ENCODE peak calls at places on chromosomes 6 and 20, in nine cellular contexts. One of them, this sample, is unnamed.

GRCh38 chr20:40251284-40251932 is 437.6 kb downstream of the MAFB start:
- DNase-seq in PC-9: no peak
- DNase-seq in body of pancreas: peak
- DNase-seq in psoas muscle: no peak
- DNase-seq in tibial artery: no peak
- DNase-seq in osteoblast: peak
- DNase-seq in neural progenitor cell: peak
- DNase-seq in BJ: no peak
- DNase-seq in AG04450: no peak
- DNase-seq in this sample: peak

GRCh38 chr6:56521988-56522387 is 120.7 kb downstream of the DST start:
- DNase-seq in tibial artery: no peak
- DNase-seq in neural progenitor cell: peak
- DNase-seq in BJ: no peak
- DNase-seq in body of pancreas: no peak
- DNase-seq in psoas muscle: no peak
- DNase-seq in AG04450: no peak
- DNase-seq in PC-9: no peak
- DNase-seq in osteoblast: no peak
- DNase-seq in this sample: no peak

GRCh38 chr6:5786321-5787053 is 220.2 kb downstream of the NRN1 start:
- DNase-seq in neural progenitor cell: no peak
- DNase-seq in osteoblast: no peak
- DNase-seq in body of pancreas: no peak
- DNase-seq in AG04450: no peak
- DNase-seq in PC-9: no peak
- DNase-seq in psoas muscle: no peak
- DNase-seq in tibial artery: no peak
- DNase-seq in BJ: no peak
- DNase-seq in this sample: no peak

GRCh38 chr6:93057584-93057983 is 361.8 kb downstream of the EPHA7 start:
- DNase-seq in osteoblast: no peak
- DNase-seq in psoas muscle: no peak
- DNase-seq in PC-9: no peak
- DNase-seq in BJ: no peak
- DNase-seq in neural progenitor cell: no peak
- DNase-seq in body of pancreas: no peak
- DNase-seq in tibial artery: no peak
- DNase-seq in AG04450: no peak
- DNase-seq in this sample: no peak

GRCh38 chr20:38870733-38871559 is 55.3 kb upstream of the FAM83D start:
- DNase-seq in AG04450: no peak
- DNase-seq in body of pancreas: no peak
- DNase-seq in osteoblast: no peak
- DNase-seq in psoas muscle: no peak
- DNase-seq in neural progenitor cell: no peak
- DNase-seq in BJ: no peak
- DNase-seq in PC-9: peak
- DNase-seq in tibial artery: peak
- DNase-seq in this sample: peak

GRCh38 chr6:122681715-122682114 is 71.5 kb downstream of the PKIB start:
- DNase-seq in BJ: no peak
- DNase-seq in neural progenitor cell: no peak
- DNase-seq in AG04450: no peak
- DNase-seq in osteoblast: no peak
- DNase-seq in tibial artery: no peak
- DNase-seq in body of pancreas: no peak
- DNase-seq in psoas muscle: no peak
- DNase-seq in PC-9: no peak
- DNase-seq in this sample: no peak

GRCh38 chr6:73655341-73655917 is 1.6 kb upstream of the SLC17A5 start:
- DNase-seq in psoas muscle: no peak
- DNase-seq in neural progenitor cell: no peak
- DNase-seq in BJ: no peak
- DNase-seq in tibial artery: no peak
- DNase-seq in AG04450: no peak
- DNase-seq in body of pancreas: no peak
- DNase-seq in PC-9: no peak
- DNase-seq in osteoblast: peak
- DNase-seq in this sample: no peak

GRCh38 chr20:12570371-12570770 is 438.4 kb upstream of the SPTLC3 start:
- DNase-seq in osteoblast: peak
- DNase-seq in BJ: no peak
- DNase-seq in neural progenitor cell: peak
- DNase-seq in psoas muscle: no peak
- DNase-seq in AG04450: no peak
- DNase-seq in body of pancreas: peak
- DNase-seq in tibial artery: no peak
- DNase-seq in PC-9: no peak
- DNase-seq in this sample: no peak

DNA sequence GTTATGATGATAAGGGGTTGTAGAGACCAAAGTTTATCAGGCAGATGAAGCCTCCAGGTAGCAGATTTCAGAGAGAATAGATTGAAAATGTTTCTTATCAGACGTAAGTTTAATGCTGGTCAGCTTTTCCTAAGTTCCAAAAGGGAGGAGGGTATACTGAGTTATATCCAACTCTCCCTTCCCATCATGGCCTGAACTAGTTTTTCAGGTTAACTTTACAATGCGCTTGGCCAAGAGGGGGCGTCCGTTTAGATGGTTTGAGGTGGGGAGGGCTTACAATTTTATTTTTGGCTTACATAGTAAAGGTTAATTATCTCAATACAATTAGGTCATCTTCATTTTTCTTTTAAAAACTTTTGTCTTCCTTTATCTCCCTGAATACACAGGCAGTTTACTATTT is 19.4 kb upstream of the IL22RA2 start:
- DNase-seq in tibial artery: no peak
- DNase-seq in BJ: no peak
- DNase-seq in neural progenitor cell: no peak
- DNase-seq in PC-9: no peak
- DNase-seq in body of pancreas: no peak
- DNase-seq in psoas muscle: no peak
- DNase-seq in AG04450: no peak
- DNase-seq in osteoblast: no peak
- DNase-seq in this sample: no peak
- TF ChIP-seq CTCF in tibial artery: no peak
- TF ChIP-seq CTCF in BJ: no peak
- TF ChIP-seq CTCF in neural progenitor cell: no peak
- TF ChIP-seq CTCF in PC-9: no peak
- TF ChIP-seq CTCF in body of pancreas: no peak
- TF ChIP-seq CTCF in psoas muscle: no peak
- TF ChIP-seq CTCF in AG04450: no peak
- TF ChIP-seq CTCF in osteoblast: no peak
- TF ChIP-seq CTCF in this sample: no peak

GRCh38 chr6:36874016-36874442 is 574 bp downstream of the PPIL1 start:
- DNase-seq in neural progenitor cell: no peak
- DNase-seq in AG04450: no peak
- DNase-seq in body of pancreas: peak
- DNase-seq in tibial artery: no peak
- DNase-seq in BJ: no peak
- DNase-seq in psoas muscle: peak
- DNase-seq in PC-9: no peak
- DNase-seq in osteoblast: no peak
- DNase-seq in this sample: peak
- TF ChIP-seq CTCF in neural progenitor cell: no peak
- TF ChIP-seq CTCF in AG04450: no peak
- TF ChIP-seq CTCF in body of pancreas: no peak
- TF ChIP-seq CTCF in tibial artery: no peak
- TF ChIP-seq CTCF in BJ: no peak
- TF ChIP-seq CTCF in psoas muscle: no peak
- TF ChIP-seq CTCF in PC-9: no peak
- TF ChIP-seq CTCF in osteoblast: no peak
- TF ChIP-seq CTCF in this sample: no peak

GRCh38 chr20:33710681-33711445 is 9.2 kb downstream of the PXMP4 start:
- DNase-seq in tibial artery: no peak
- DNase-seq in body of pancreas: no peak
- DNase-seq in psoas muscle: no peak
- DNase-seq in PC-9: no peak
- DNase-seq in AG04450: no peak
- DNase-seq in BJ: no peak
- DNase-seq in osteoblast: peak
- DNase-seq in neural progenitor cell: no peak
- DNase-seq in this sample: no peak

GRCh38 chr20:33709398-33709797 is 10.7 kb downstream of the PXMP4 start:
- DNase-seq in PC-9: no peak
- DNase-seq in AG04450: no peak
- DNase-seq in body of pancreas: no peak
- DNase-seq in psoas muscle: no peak
- DNase-seq in neural progenitor cell: no peak
- DNase-seq in osteoblast: peak
- DNase-seq in tibial artery: no peak
- DNase-seq in BJ: no peak
- DNase-seq in this sample: peak

GRCh38 chr20:33704197-33704924 is 15.7 kb downstream of the PXMP4 start:
- DNase-seq in neural progenitor cell: no peak
- DNase-seq in body of pancreas: no peak
- DNase-seq in osteoblast: peak
- DNase-seq in BJ: no peak
- DNase-seq in PC-9: no peak
- DNase-seq in psoas muscle: no peak
- DNase-seq in AG04450: no peak
- DNase-seq in tibial artery: no peak
- DNase-seq in this sample: peak

GRCh38 chr20:33709905-33710541 is 10.1 kb downstream of the PXMP4 start:
- DNase-seq in psoas muscle: no peak
- DNase-seq in osteoblast: no peak
- DNase-seq in neural progenitor cell: no peak
- DNase-seq in tibial artery: no peak
- DNase-seq in BJ: no peak
- DNase-seq in AG04450: no peak
- DNase-seq in PC-9: no peak
- DNase-seq in body of pancreas: no peak
- DNase-seq in this sample: no peak

DNA sequence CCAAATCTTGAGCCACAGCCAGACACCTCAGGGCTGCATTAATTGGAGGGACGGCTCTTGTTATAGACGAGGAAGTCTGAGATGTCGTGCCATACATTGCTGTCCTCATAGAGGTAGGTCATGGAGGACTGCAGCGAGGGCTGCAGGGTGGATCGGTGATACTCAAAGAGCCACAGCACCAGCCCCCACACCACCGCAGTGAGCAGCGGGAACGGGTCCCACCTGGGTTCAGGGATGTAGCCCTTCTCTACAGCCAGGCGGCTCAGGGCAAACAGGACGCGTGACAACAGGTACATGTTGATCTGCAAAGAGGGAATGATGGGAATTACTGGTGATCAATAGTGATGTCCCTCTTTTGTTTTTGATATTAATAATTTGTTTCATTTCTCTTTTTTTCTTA is 12.4 kb downstream of the PXMP4 start:
- DNase-seq in neural progenitor cell: no peak
- DNase-seq in BJ: no peak
- DNase-seq in tibial artery: no peak
- DNase-seq in AG04450: no peak
- DNase-seq in psoas muscle: no peak
- DNase-seq in body of pancreas: no peak
- DNase-seq in PC-9: no peak
- DNase-seq in osteoblast: peak
- DNase-seq in this sample: no peak
- TF ChIP-seq CTCF in neural progenitor cell: no peak
- TF ChIP-seq CTCF in BJ: no peak
- TF ChIP-seq CTCF in tibial artery: no peak
- TF ChIP-seq CTCF in AG04450: no peak
- TF ChIP-seq CTCF in psoas muscle: no peak
- TF ChIP-seq CTCF in body of pancreas: no peak
- TF ChIP-seq CTCF in PC-9: no peak
- TF ChIP-seq CTCF in osteoblast: no peak
- TF ChIP-seq CTCF in this sample: no peak

GRCh38 chr6:119142637-119143036 is 64.2 kb upstream of the FAM184A start:
- DNase-seq in PC-9: no peak
- DNase-seq in AG04450: no peak
- DNase-seq in body of pancreas: no peak
- DNase-seq in osteoblast: no peak
- DNase-seq in neural progenitor cell: no peak
- DNase-seq in tibial artery: no peak
- DNase-seq in BJ: no peak
- DNase-seq in psoas muscle: no peak
- DNase-seq in this sample: no peak

GRCh38 chr6:119147101-119148053 is 68.9 kb upstream of the FAM184A start:
- DNase-seq in PC-9: peak
- DNase-seq in osteoblast: peak
- DNase-seq in AG04450: peak
- DNase-seq in tibial artery: peak
- DNase-seq in BJ: peak
- DNase-seq in neural progenitor cell: no peak
- DNase-seq in body of pancreas: peak
- DNase-seq in psoas muscle: peak
- DNase-seq in this sample: peak

GRCh38 chr6:119148102-119148824 is 69.8 kb upstream of the FAM184A start:
- DNase-seq in osteoblast: peak
- DNase-seq in AG04450: peak
- DNase-seq in tibial artery: no peak
- DNase-seq in BJ: no peak
- DNase-seq in neural progenitor cell: peak
- DNase-seq in body of pancreas: peak
- DNase-seq in psoas muscle: no peak
- DNase-seq in PC-9: peak
- DNase-seq in this sample: peak

GRCh38 chr6:119142051-119142450 is 63.6 kb upstream of the FAM184A start:
- DNase-seq in AG04450: no peak
- DNase-seq in osteoblast: no peak
- DNase-seq in neural progenitor cell: no peak
- DNase-seq in BJ: no peak
- DNase-seq in body of pancreas: no peak
- DNase-seq in tibial artery: no peak
- DNase-seq in psoas muscle: no peak
- DNase-seq in PC-9: no peak
- DNase-seq in this sample: peak

DNA sequence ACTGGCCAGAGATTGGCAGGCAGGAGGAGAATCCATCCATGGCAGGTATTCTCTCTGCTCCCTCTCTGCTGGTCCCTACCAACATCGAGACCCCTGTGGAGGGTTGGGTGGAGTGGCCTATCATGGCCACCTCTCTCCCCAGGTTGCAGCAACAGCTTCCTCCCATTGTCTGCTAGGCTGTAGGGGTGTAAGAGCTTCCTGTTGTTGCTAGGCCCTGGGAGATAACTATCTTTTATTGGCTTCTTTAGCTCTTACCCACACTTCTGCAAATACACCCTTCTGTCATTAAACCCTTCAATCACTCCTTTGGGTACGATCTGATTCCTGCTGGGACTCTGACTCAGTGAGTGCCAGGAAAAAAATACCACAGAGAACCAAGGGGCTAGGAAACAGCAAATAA is 66.6 kb upstream of the FAM184A start:
- DNase-seq in psoas muscle: no peak
- DNase-seq in AG04450: no peak
- DNase-seq in body of pancreas: no peak
- DNase-seq in osteoblast: no peak
- DNase-seq in BJ: no peak
- DNase-seq in PC-9: peak
- DNase-seq in tibial artery: no peak
- DNase-seq in neural progenitor cell: no peak
- DNase-seq in this sample: no peak
- TF ChIP-seq CTCF in psoas muscle: no peak
- TF ChIP-seq CTCF in AG04450: no peak
- TF ChIP-seq CTCF in body of pancreas: no peak
- TF ChIP-seq CTCF in osteoblast: no peak
- TF ChIP-seq CTCF in BJ: no peak
- TF ChIP-seq CTCF in PC-9: no peak
- TF ChIP-seq CTCF in tibial artery: no peak
- TF ChIP-seq CTCF in neural progenitor cell: no peak
- TF ChIP-seq CTCF in this sample: no peak

This sample was measured in fibroblast of mammary gland.